ENCODE peak calls at places on chromosomes 2 and 18, in five cellular contexts. R, E, I, T and J are unnamed samples.
A peak's percentile ranks its signal among the peaks of the same experiment; 100 is the strongest.

GRCh38 chr2:70006447-70006784 is 45.0 kb upstream of the ASPRV1 start:
- DNase-seq in E (no peak), T (no peak), R (no peak), I (no peak), J (no peak)

GRCh38 chr18:58893388-58894099 is 28.9 kb downstream of the ZNF532 start:
- DNase-seq in I (no peak), T (no peak), E (peak; percentile 53), R (peak; percentile 41), J (no peak)

GRCh38 chr2:236859896-236860295 is 225.8 kb upstream of the COPS8 start:
- DNase-seq in T (no peak), I (no peak), E (no peak), R (no peak), J (no peak)

GRCh38 chr2:181103659-181104058 is 123.3 kb downstream of the UBE2E3 start:
- DNase-seq in T (no peak), R (no peak), I (no peak), E (no peak), J (no peak)

GRCh38 chr18:22069916-22070315 is 99.5 kb upstream of the GATA6 start:
- DNase-seq in I (peak; percentile 87), T (no peak), E (no peak), R (no peak), J (no peak)

GRCh38 chr2:154720642-154721041 is 22.1 kb downstream of the KCNJ3 start:
- DNase-seq in I (no peak), E (no peak), R (no peak), T (no peak), J (no peak)

GRCh38 chr18:45998244-45998643 is 31.1 kb upstream of the EPG5 start:
- DNase-seq in T (peak; percentile 66), R (no peak), E (no peak), I (no peak), J (no peak)

GRCh38 chr2:217827430-217828201 is 175.2 kb downstream of the TNS1 start:
- DNase-seq in R (peak; percentile 63), I (no peak), E (no peak), T (peak; percentile 84), J (no peak)

GRCh38 chr2:200810252-200810650 is 1.5 kb upstream of the BZW1 start:
- DNase-seq in R (peak; percentile 85), I (peak; percentile 21), E (peak; percentile 93), T (no peak), J (no peak)

GRCh38 chr2:27891063-27891819 is 712 bp downstream of the BABAM2 start:
- DNase-seq in I (peak; percentile 37), R (peak; percentile 85), T (peak; percentile 85), E (peak; percentile 83), J (peak; percentile 74)

GRCh38 chr18:53153281-53153680 is 813.3 kb downstream of the DCC start:
- DNase-seq in R (no peak), I (peak; percentile 2), E (no peak), T (peak; percentile 1), J (peak; percentile 44)

GRCh38 chr2:133171396-133172004 is 396.8 kb downstream of the NCKAP5 start:
- DNase-seq in T (peak; percentile 51), E (peak; percentile 74), I (peak; percentile 58), R (peak; percentile 71), J (peak; percentile 70)

GRCh38 chr2:215870088-215870490 is 143.3 kb downstream of the MREG start:
- DNase-seq in R (peak; percentile 86), I (no peak), E (peak; percentile 72), T (peak; percentile 39), J (no peak)
- H2AFZ ChIP-seq in R (peak overlapping the region; percentile 81), I (no peak overlapping the region), E (peak overlapping the region; percentile 60), T (peak overlapping the region; percentile 64), J (no peak overlapping the region)

GRCh38 chr2:86213056-86213455 is 13.8 kb downstream of the MRPL35 start:
- DNase-seq in I (no peak), E (no peak), T (no peak), R (no peak), J (no peak)
- H3K4me2 ChIP-seq in I (no peak overlapping the region), E (no peak overlapping the region), T (no peak overlapping the region), R (no peak overlapping the region), J (no peak overlapping the region)

GRCh38 chr2:207812858-207813175 is 43.1 kb upstream of the FZD5 start:
- DNase-seq in I (no peak), E (no peak), R (no peak), T (no peak), J (peak; percentile 92)
- H3K9ac ChIP-seq in I (no peak overlapping the region), E (no peak overlapping the region), R (no peak overlapping the region), T (no peak overlapping the region), J (no peak overlapping the region)

DNA sequence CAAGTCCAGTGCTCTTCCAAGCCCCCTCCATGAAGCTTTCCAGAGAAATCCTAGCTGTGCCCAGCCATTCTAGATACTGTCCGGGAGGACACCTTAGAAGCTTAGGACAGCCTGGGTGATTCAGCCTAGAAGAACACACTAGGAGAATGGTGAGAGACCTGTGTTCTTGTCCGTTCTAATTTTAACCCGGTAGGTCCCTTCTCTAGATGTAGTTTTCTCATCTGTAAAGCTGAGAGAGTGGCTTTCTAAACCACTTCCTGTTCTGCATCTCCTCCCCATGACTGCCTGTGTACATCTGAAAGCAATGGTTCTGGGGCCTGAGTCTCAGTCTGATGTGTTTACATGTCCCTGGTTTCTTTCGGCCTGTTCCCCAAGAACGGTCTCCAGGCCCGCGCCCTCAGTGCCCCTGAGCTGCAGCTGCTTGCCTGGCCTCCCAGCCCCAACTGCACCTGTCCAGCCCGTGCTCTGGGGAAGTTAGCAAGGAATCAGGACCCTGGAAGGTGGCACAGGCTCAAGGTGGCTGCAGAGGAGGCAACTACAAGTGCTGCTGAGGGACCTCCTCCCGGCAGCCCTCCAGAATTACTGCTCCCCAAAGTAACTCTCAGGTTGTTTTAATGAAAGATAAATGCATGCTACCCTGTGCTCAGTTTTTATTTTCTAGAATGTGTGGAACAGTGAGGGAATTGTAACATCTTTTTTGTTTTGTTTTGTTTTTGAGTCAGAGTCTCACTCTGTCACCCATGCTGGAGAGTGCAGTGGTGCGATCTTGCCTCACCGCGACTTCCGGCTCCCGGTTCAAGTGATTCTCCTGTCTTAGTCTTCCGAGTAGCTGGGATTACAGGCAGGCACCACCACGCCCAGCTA is 105.9 kb downstream of the LBH start:
- DNase-seq in T (no peak), R (no peak), E (peak; percentile 36), I (no peak), J (no peak)
- H2AFZ ChIP-seq in T (no peak overlapping the region), R (no peak overlapping the region), E (peak overlapping the region; percentile 74), I (no peak overlapping the region), J (no peak overlapping the region)